ENCODE peak calls at places on chromosome 17, in five cellular contexts. R is uterus, U is transverse colon, H is upper lobe of left lung, I is Peyer's patch. J is an unnamed sample.

GRCh38 chr17:8867361-8867981 is at the start of gene PIK3R6:
- DNase-seq in U (no peak), R (no peak), H (no peak), I (no peak), J (no peak)

GRCh38 chr17:2090804-2091534 is 36.1 kb downstream of the HIC1 start:
- DNase-seq in I (no peak), R (peak; percentile 78), U (peak; percentile 56), H (no peak), J (no peak)

GRCh38 chr17:49496183-49496865 is 1.2 kb downstream of the NGFR start:
- DNase-seq in R (peak; percentile 79), H (peak; percentile 74), I (peak; percentile 85), U (peak; percentile 78), J (peak; percentile 77)

GRCh38 chr17:79781012-79781665 is 3.2 kb downstream of the CBX2 start:
- DNase-seq in U (no peak), I (no peak), R (no peak), H (no peak), J (no peak)

GRCh38 chr17:7880076-7880868 is 8.3 kb upstream of the CHD3 start:
- DNase-seq in R (no peak), U (no peak), I (no peak), H (no peak), J (no peak)

GRCh38 chr17:2547176-2547575 is 35.5 kb upstream of the METTL16 start:
- DNase-seq in U (no peak), R (no peak), I (no peak), H (no peak), J (no peak)

GRCh38 chr17:50906443-50906842 is 40.3 kb upstream of the TOB1 start:
- DNase-seq in I (no peak), U (no peak), R (no peak), H (no peak), J (no peak)

GRCh38 chr17:48612854-48613691 is 2.0 kb downstream of the HOXB8 start:
- DNase-seq in R (no peak), H (no peak), I (no peak), U (peak; percentile 49), J (no peak)

GRCh38 chr17:3843935-3844516 is 2.0 kb downstream of the NCBP3 start:
- DNase-seq in I (no peak), H (no peak), R (no peak), U (peak; percentile 62), J (no peak)

GRCh38 chr17:49861150-49861884 is 13.4 kb upstream of the TAC4 start:
- DNase-seq in R (peak; percentile 40), H (peak; percentile 43), I (peak; percentile 25), U (peak; percentile 25), J (peak; percentile 60)

GRCh38 chr17:301681-302299 is 50.8 kb downstream of the RPH3AL start:
- DNase-seq in R (no peak), I (no peak), H (no peak), U (peak; percentile 48), J (peak; percentile 10)

GRCh38 chr17:27538156-27538955 is 82.1 kb downstream of the KSR1 start:
- DNase-seq in I (no peak), R (no peak), H (no peak), U (no peak), J (no peak)

GRCh38 chr17:10790491-10791401 is 13.2 kb downstream of the TMEM238L start:
- DNase-seq in U (peak; percentile 54), H (no peak), R (no peak), I (no peak), J (no peak)

GRCh38 chr17:21573961-21574610 is 118.2 kb upstream of the KCNJ18 start:
- DNase-seq in H (no peak), I (no peak), U (peak; percentile 38), R (peak; percentile 72), J (peak; percentile 46)

GRCh38 chr17:2705263-2705662 is 6.3 kb downstream of the CLUH start:
- DNase-seq in I (no peak), R (no peak), H (no peak), U (no peak), J (no peak)

GRCh38 chr17:79156463-79157095 is 82.0 kb downstream of the ENGASE start:
- DNase-seq in H (no peak), R (no peak), U (no peak), I (no peak), J (no peak)

GRCh38 chr17:78409191-78409621 is 30.8 kb downstream of the PGS1 start:
- DNase-seq in U (peak; percentile 91), H (peak; percentile 86), I (no peak), R (no peak), J (no peak)

GRCh38 chr17:56393156-56393555 is 200.3 kb upstream of the NOG start:
- DNase-seq in H (no peak), U (no peak), R (no peak), I (no peak), J (no peak)

GRCh38 chr17:7129311-7129710 is 14.7 kb upstream of the ASGR2 start:
- DNase-seq in U (no peak), I (no peak), H (no peak), R (no peak), J (no peak)

DNA sequence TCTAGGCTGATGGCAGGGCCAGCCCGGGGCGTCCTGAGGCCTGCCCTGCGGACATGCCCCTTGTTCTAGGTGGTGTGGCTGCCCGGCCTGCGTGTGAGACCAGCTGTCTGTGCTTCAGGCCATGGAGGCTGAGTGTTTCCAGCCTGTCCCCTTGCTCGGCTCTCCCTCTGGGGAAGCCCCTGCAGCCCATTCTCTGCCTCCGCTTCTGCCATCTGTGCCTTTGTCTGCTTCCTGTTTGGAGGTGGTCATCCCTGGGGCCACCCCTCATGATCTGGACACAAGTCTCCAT is 184.7 kb downstream of the SEC14L1 start:
- DNase-seq in R (no peak), I (peak; percentile 40), U (no peak), H (no peak), J (no peak)
- H3K4me1 ChIP-seq in R (peaks cover 19% of the 10 kb centered on the region), I (peaks cover 85% of the 10 kb centered on the region), U (peaks cover 63% of the 10 kb centered on the region), H (peaks cover 54% of the 10 kb centered on the region), J (peaks cover 70% of the 10 kb centered on the region)

DNA sequence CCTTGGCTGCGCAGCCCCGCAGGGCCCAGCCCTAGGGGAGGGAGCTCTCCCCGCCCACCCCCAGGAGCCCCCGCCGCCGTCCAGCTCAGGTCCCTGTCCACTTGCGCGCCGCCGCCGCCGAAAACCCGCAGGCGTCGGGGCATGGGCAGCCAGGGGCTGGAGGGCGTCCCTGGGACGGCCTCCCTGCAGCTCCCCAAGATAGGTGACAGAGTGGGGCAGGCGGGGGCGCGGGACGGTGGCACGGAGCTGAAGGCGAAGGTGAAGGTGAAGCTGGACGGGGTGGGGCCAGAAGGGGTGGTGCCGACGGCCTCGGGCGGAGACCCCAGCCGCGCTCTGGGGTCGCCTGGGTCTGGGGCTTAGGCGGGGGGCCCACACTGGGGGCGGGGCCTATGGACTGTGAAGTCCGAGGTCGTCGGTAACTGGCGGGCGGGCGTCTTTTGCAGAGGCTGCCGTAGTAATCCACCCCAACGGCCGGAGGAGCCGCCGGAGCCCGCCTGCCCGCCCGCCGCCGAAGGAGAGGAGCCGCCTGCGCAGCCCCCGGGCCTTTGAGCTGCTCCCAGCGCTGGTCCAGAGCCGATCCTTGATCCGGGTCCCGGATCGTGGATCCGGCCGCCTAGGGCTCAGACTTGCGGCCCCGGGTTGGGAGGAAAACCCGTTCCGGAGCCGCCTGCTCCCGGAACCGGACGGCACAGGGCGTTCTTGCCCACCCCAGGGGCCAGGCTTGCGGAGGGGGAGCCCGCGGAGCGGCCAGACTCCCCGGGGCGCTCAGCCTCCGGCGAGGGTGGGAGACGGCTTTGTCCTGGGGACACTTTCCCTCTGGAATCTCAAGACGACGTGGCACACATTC is 27.0 kb downstream of the SREBF1 start:
- DNase-seq in R (peak; percentile 84), I (no peak), U (no peak), H (no peak), J (peak; percentile 79)
- H3K4me3 ChIP-seq in R (peak overlapping the region; percentile 22), I (peak overlapping the region; percentile 18), U (peak overlapping the region; percentile 22), H (peak overlapping the region; percentile 23), J (no peak overlapping the region)

DNA sequence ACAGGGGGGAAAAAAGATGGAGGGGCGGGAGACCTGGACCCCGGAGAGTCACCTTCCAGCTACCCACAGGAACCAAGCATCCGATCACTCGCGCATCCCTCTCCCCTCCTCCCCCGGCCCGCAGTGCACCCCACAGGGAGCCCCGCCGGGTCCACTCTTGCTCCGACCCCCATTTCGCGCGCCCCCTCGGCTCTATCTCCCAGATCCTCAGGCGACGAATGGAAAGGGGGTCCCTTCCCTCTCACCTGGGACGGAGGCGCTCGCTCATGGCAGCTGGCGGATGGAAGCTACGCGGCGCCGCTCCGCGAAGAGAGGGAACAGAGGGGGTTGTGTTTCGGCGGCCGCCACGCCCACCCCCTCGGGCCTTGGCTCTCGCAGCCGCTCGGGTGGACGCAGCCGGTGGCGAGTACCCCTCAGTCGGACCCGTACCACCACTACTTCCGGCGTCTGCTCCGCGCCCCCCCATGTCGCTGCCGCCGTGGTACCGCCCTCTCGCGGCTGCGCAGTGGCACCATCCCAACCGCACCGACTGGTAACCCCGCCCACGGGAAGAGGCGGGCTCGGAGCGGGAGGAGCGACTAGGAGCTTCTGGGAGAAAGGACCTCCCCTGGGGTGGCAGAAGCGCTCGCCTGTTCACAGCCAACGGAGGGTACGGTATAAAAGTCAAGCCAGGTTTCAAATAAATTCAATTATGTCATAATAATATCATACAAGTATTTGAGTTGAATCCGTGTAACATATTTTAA is 29.7 kb downstream of the CPSF4L start:
- DNase-seq in H (peak; percentile 97), R (peak; percentile 97), U (peak; percentile 97), I (peak; percentile 94), J (peak; percentile 95)
- TF ChIP-seq POLR2A in H (peak; percentile 51), R (peak; percentile 78), U (peak; percentile 74), I (peak; percentile 82), J (peak; percentile 42)

DNA sequence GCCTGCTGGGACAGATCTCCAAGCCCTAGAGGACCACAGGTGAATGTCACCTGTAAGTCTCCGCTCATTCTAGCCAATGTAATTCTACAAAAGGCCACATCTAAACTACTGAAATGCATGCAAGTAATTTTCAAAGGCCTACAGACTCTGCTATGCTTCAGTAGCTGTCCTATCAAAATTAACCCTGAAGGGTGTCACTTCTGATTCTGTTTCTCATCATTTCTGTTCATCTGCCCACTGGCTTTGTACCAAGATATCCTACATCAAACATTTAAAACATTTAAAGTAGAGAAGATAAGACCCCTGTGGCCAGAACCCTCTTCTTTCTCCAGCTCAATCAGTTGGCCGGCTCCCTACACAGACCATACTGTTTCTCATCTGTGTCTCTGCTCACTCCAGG is 21.5 kb downstream of the PHF12 start:
- DNase-seq in H (no peak), R (no peak), I (no peak), U (no peak), J (no peak)
- H3K4me1 ChIP-seq in H (peaks cover 32% of the 10 kb centered on the region), R (no peaks in the 10 kb centered on the region), I (peaks cover 16% of the 10 kb centered on the region), U (no peaks in the 10 kb centered on the region), J (peaks cover 26% of the 10 kb centered on the region)